ENCODE peak calls at places on chromosomes 11 and 22, in eight cellular contexts. I is hepatocyte; G is tibial nerve; A is adrenal gland; E is left ventricle myocardium inferior; N is neuronal stem cell; C is CD4-positive, CD25-positive, alpha-beta regulatory T cell; T is mesenchymal stem cell. Y is an unnamed sample.

GRCh38 chr11:44305643-44306468 is 4.1 kb downstream of the ALX4 start:
- DNase-seq in I (peak; percentile 43), G (no peak), A (no peak), E (no peak), N (no peak), C (no peak), T (peak; percentile 52), Y (no peak)

GRCh38 chr11:69658606-69659450 is 16.3 kb downstream of the LTO1 start:
- DNase-seq in I (no peak), G (no peak), A (no peak), E (no peak), N (no peak), C (no peak), T (no peak), Y (no peak)

GRCh38 chr11:95923730-95924413 is at the start of gene MTMR2:
- DNase-seq in I (peak; percentile 88), G (peak; percentile 50), A (peak; percentile 76), E (peak; percentile 80), N (peak; percentile 76), C (peak; percentile 28), T (peak; percentile 87), Y (peak; percentile 83)

GRCh38 chr11:15157738-15158137 is 43.0 kb downstream of the INSC start:
- DNase-seq in I (no peak), G (no peak), A (no peak), E (no peak), N (no peak), C (no peak), T (no peak), Y (no peak)

GRCh38 chr11:124538019-124538418 is 5.4 kb downstream of the OR8B12 start:
- DNase-seq in I (peak; percentile 18), G (peak; percentile 47), A (peak; percentile 15), E (no peak), N (no peak), C (no peak), T (peak; percentile 58), Y (peak; percentile 4)

GRCh38 chr11:9613830-9614762 is 40.6 kb downstream of the WEE1 start:
- DNase-seq in I (peak; percentile 94), G (peak; percentile 75), A (peak; percentile 84), E (peak; percentile 88), N (peak; percentile 73), C (peak; percentile 87), T (peak; percentile 84), Y (peak; percentile 93)

GRCh38 chr11:78224906-78225420 is 36.2 kb downstream of the USP35 start:
- DNase-seq in I (no peak), G (no peak), A (no peak), E (no peak), N (no peak), C (no peak), T (no peak), Y (no peak)

GRCh38 chr22:38706101-38706884 is 549 bp downstream of the GTPBP1 start:
- DNase-seq in I (peak; percentile 62), G (peak; percentile 26), A (peak; percentile 63), E (peak; percentile 39), N (no peak), C (no peak), T (peak; percentile 71), Y (peak; percentile 36)

DNA sequence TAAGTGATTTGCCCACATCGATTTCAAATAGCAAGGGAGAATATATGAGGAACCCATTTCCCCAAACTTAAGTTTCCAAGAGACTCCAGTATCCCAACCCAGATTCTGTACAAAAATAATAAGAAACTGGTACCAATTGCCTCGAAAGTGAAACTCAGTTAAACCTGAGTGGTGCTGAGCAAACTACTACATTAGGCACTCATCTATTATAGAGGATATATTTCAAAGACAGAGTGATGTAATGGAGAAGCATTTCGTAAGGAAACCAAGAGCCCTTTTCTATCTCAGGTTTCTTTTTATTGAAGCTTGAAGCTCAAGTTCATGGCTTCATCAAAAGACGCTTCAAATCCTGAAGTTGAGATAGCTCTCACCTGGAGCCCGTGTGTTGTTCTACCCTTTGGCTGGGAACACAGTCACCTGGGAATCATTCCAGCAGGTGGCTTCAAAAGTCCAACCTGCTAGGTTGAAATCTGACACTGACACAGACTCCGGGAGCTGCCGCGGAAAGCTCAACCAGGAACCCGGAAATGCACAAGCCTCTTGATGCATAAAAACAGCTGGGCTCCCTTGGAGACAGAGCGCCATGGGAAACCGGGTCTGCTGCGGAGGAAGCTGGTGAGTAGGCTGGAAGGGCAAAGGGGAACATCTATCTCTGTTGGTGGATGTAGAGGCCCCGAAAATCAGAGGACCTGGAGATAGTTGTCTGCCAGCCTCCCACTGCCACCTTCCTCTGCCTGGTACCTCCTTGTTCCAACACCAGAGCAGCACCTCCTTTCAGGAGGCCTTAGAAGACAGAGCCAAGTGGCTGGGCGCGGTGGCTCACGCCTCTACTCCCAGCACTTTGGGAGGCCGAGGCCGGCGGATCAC is at the start of gene C11orf52:
- DNase-seq in I (peak; percentile 90), G (no peak), A (no peak), E (no peak), N (no peak), C (no peak), T (peak; percentile 31), Y (no peak)
- H3K4me3 ChIP-seq in I (no peak within 1 kb of the TSS), G (no peak within 1 kb of the TSS), A (peak within 1 kb of the TSS; percentile 25), E (peak within 1 kb of the TSS; percentile 28), N (peak within 1 kb of the TSS; percentile 21), C (no peak within 1 kb of the TSS), T (no peak within 1 kb of the TSS), Y (no peak within 1 kb of the TSS)

GRCh38 chr11:2480874-2481220 is 36.0 kb downstream of the KCNQ1 start:
- DNase-seq in I (no peak), G (no peak), A (peak; percentile 23), E (no peak), N (no peak), C (no peak), T (no peak), Y (no peak)

GRCh38 chr11:2482199-2482598 is 37.4 kb downstream of the KCNQ1 start:
- DNase-seq in I (no peak), G (no peak), A (peak; percentile 38), E (no peak), N (no peak), C (no peak), T (no peak), Y (no peak)

GRCh38 chr11:2483426-2483825 is 38.6 kb downstream of the KCNQ1 start:
- DNase-seq in I (no peak), G (no peak), A (peak; percentile 90), E (no peak), N (no peak), C (no peak), T (no peak), Y (no peak)

GRCh38 chr11:2481253-2481652 is 36.4 kb downstream of the KCNQ1 start:
- DNase-seq in I (no peak), G (no peak), A (no peak), E (no peak), N (no peak), C (no peak), T (no peak), Y (no peak)

DNA sequence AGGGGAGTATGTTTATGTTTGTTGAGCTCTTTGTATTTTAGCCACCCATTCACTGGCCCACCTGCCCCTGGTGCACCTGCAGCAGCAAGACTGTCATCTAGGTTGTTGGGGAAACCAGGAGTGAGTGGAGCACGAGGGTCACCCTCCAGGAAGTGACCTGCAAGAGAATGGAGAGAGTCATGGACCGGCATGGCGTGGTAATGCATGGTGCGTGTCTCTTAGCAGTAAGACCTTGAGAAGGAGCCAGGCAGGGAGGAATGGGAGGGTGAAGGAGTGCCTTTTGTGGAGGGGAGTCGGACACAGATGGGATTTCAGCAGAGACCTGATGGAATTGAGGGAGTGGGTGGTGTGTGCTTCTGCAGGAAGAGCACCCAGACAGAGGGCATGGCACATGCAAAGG is 37.9 kb downstream of the KCNQ1 start:
- DNase-seq in I (no peak), G (no peak), A (peak; percentile 63), E (no peak), N (no peak), C (no peak), T (no peak), Y (no peak)
- H3K9me3 ChIP-seq in I (no peaks in the 10 kb centered on the region), G (no peaks in the 10 kb centered on the region), A (no peaks in the 10 kb centered on the region), E (peaks cover 20% of the 10 kb centered on the region), N (no peaks in the 10 kb centered on the region), C (peaks cover 13% of the 10 kb centered on the region), T (peaks cover 28% of the 10 kb centered on the region), Y (peaks cover 12% of the 10 kb centered on the region)

GRCh38 chr11:488579-488978 is 18.5 kb downstream of the RNH1 start:
- DNase-seq in I (no peak), G (no peak), A (no peak), E (no peak), N (no peak), C (no peak), T (no peak), Y (no peak)

GRCh38 chr11:488992-489391 is 18.1 kb downstream of the RNH1 start:
- DNase-seq in I (no peak), G (no peak), A (no peak), E (no peak), N (no peak), C (no peak), T (no peak), Y (no peak)

GRCh38 chr11:486189-486588 is 20.9 kb downstream of the RNH1 start:
- DNase-seq in I (no peak), G (no peak), A (no peak), E (no peak), N (no peak), C (no peak), T (no peak), Y (no peak)

GRCh38 chr11:488062-488461 is 19.0 kb downstream of the RNH1 start:
- DNase-seq in I (no peak), G (no peak), A (no peak), E (no peak), N (no peak), C (no peak), T (no peak), Y (no peak)

DNA sequence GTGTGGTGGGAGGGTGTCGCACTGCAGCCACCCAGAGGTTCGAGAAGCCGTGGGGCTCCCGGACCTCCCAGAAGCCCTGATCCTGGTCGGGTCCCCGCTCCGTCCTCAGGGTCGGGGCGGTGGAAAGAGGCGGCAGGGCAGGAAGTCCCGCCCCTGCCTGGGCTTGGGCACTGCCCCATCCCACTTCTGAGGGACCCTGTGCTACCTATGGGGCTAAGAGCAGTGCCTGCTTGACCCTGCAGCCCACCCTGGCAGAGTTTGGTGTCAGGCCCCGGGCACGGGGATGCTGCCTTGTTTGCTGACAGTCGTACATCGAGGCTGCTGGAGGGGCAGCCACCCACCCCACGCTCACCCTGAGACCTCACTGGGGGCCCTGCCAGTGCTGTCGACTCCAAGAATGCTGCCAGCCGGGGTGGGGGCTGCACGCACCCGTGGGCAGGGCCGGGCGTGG is 19.4 kb downstream of the RNH1 start:
- DNase-seq in I (no peak), G (no peak), A (no peak), E (no peak), N (no peak), C (no peak), T (no peak), Y (no peak)
- H3K4me3 ChIP-seq in I (no peak overlapping the region), G (no peak overlapping the region), A (no peak overlapping the region), E (no peak overlapping the region), N (no peak overlapping the region), C (no peak overlapping the region), T (no peak overlapping the region), Y (no peak overlapping the region)

GRCh38 chr22:49161002-49161850 is 666.4 kb downstream of the BRD1 start:
- DNase-seq in I (no peak), G (no peak), A (no peak), E (no peak), N (no peak), C (no peak), T (no peak), Y (no peak)

GRCh38 chr22:49160261-49161001 is 667.2 kb downstream of the BRD1 start:
- DNase-seq in I (no peak), G (no peak), A (no peak), E (no peak), N (no peak), C (no peak), T (no peak), Y (no peak)

GRCh38 chr22:49157529-49158339 is 669.9 kb downstream of the BRD1 start:
- DNase-seq in I (no peak), G (no peak), A (no peak), E (no peak), N (no peak), C (no peak), T (no peak), Y (no peak)

GRCh38 chr22:49158741-49159564 is 668.7 kb downstream of the BRD1 start:
- DNase-seq in I (no peak), G (no peak), A (no peak), E (no peak), N (no peak), C (no peak), T (no peak), Y (no peak)

DNA sequence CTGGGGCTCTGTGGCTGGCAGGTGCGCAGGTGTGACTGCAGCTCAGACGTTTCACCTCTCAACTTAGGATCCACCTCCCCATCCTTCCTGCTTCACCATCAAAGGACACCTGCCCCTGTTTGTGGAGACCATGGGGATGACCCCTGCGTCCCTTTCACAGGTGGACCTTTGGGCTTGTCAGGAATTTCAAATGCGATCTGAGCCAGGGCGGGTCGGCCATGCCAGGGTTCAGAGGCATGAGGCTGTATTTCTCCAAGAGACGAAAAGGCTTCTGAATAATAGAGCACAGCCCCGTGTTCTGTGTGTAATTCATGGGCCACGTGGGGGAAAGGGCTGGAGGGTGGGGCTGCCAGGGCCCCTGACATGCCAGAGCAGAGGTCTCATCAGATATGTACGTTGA is 668.0 kb downstream of the BRD1 start:
- DNase-seq in I (no peak), G (no peak), A (no peak), E (no peak), N (no peak), C (no peak), T (no peak), Y (no peak)
- H3K9me3 ChIP-seq in I (no peaks in the 10 kb centered on the region), G (no peaks in the 10 kb centered on the region), A (no peaks in the 10 kb centered on the region), E (no peaks in the 10 kb centered on the region), N (no peaks in the 10 kb centered on the region), C (no peaks in the 10 kb centered on the region), T (no peaks in the 10 kb centered on the region), Y (no peaks in the 10 kb centered on the region)